ENCODE peak calls at places on chromosomes 7 and 10, in six cellular contexts. One of them, this sample, is unnamed.

GRCh38 chr10:88281592-88282268 is 301.4 kb downstream of the RNLS start:
- DNase-seq in kidney tubule cell: peak; percentile 84
- DNase-seq in stimulated activated CD8-positive, alpha-beta memory T cell treated with anti-CD3 and anti-CD28 coated beads, Interleukin-2, amount 100 ng/mL, for 48 hours: no peak
- DNase-seq in hippocampal formation: no peak
- DNase-seq in stimulated activated effector memory CD8-positive, alpha-beta T cell treated with anti-CD3 and anti-CD28 coated beads, Interleukin-12 subunit alpha, Interleukin-12 subunit beta, amount 100 ng/mL, for 72 hours: no peak
- DNase-seq in ovary: no peak
- DNase-seq in this sample: peak; percentile 44

GRCh38 chr7:29426587-29426986 is 137.0 kb upstream of the PRR15 start:
- DNase-seq in stimulated activated CD8-positive, alpha-beta memory T cell treated with anti-CD3 and anti-CD28 coated beads, Interleukin-2, amount 100 ng/mL, for 48 hours: no peak
- DNase-seq in stimulated activated effector memory CD8-positive, alpha-beta T cell treated with anti-CD3 and anti-CD28 coated beads, Interleukin-12 subunit alpha, Interleukin-12 subunit beta, amount 100 ng/mL, for 72 hours: no peak
- DNase-seq in kidney tubule cell: no peak
- DNase-seq in ovary: no peak
- DNase-seq in hippocampal formation: no peak
- DNase-seq in this sample: no peak

GRCh38 chr10:58511765-58512469 is 755 bp upstream of the BICC1 start:
- DNase-seq in stimulated activated CD8-positive, alpha-beta memory T cell treated with anti-CD3 and anti-CD28 coated beads, Interleukin-2, amount 100 ng/mL, for 48 hours: no peak
- DNase-seq in stimulated activated effector memory CD8-positive, alpha-beta T cell treated with anti-CD3 and anti-CD28 coated beads, Interleukin-12 subunit alpha, Interleukin-12 subunit beta, amount 100 ng/mL, for 72 hours: no peak
- DNase-seq in kidney tubule cell: peak; percentile 63
- DNase-seq in hippocampal formation: no peak
- DNase-seq in ovary: peak; percentile 57
- DNase-seq in this sample: no peak

GRCh38 chr10:78184851-78185692 is 151.4 kb downstream of the RPS24 start:
- DNase-seq in ovary: no peak
- DNase-seq in stimulated activated CD8-positive, alpha-beta memory T cell treated with anti-CD3 and anti-CD28 coated beads, Interleukin-2, amount 100 ng/mL, for 48 hours: no peak
- DNase-seq in stimulated activated effector memory CD8-positive, alpha-beta T cell treated with anti-CD3 and anti-CD28 coated beads, Interleukin-12 subunit alpha, Interleukin-12 subunit beta, amount 100 ng/mL, for 72 hours: no peak
- DNase-seq in hippocampal formation: no peak
- DNase-seq in kidney tubule cell: no peak
- DNase-seq in this sample: peak; percentile 16

GRCh38 chr7:155380986-155381851 is 76.7 kb upstream of the EN2 start:
- DNase-seq in stimulated activated CD8-positive, alpha-beta memory T cell treated with anti-CD3 and anti-CD28 coated beads, Interleukin-2, amount 100 ng/mL, for 48 hours: no peak
- DNase-seq in kidney tubule cell: no peak
- DNase-seq in stimulated activated effector memory CD8-positive, alpha-beta T cell treated with anti-CD3 and anti-CD28 coated beads, Interleukin-12 subunit alpha, Interleukin-12 subunit beta, amount 100 ng/mL, for 72 hours: no peak
- DNase-seq in hippocampal formation: no peak
- DNase-seq in ovary: no peak
- DNase-seq in this sample: no peak

GRCh38 chr10:59709472-59710125 is at the start of gene SLC16A9:
- DNase-seq in ovary: peak; percentile 87
- DNase-seq in hippocampal formation: peak; percentile 45
- DNase-seq in stimulated activated CD8-positive, alpha-beta memory T cell treated with anti-CD3 and anti-CD28 coated beads, Interleukin-2, amount 100 ng/mL, for 48 hours: peak; percentile 23
- DNase-seq in stimulated activated effector memory CD8-positive, alpha-beta T cell treated with anti-CD3 and anti-CD28 coated beads, Interleukin-12 subunit alpha, Interleukin-12 subunit beta, amount 100 ng/mL, for 72 hours: peak; percentile 4
- DNase-seq in kidney tubule cell: peak; percentile 85
- DNase-seq in this sample: peak; percentile 66

GRCh38 chr7:131238260-131238940 is 89.3 kb upstream of the MKLN1 start:
- DNase-seq in ovary: no peak
- DNase-seq in stimulated activated effector memory CD8-positive, alpha-beta T cell treated with anti-CD3 and anti-CD28 coated beads, Interleukin-12 subunit alpha, Interleukin-12 subunit beta, amount 100 ng/mL, for 72 hours: no peak
- DNase-seq in hippocampal formation: no peak
- DNase-seq in stimulated activated CD8-positive, alpha-beta memory T cell treated with anti-CD3 and anti-CD28 coated beads, Interleukin-2, amount 100 ng/mL, for 48 hours: no peak
- DNase-seq in kidney tubule cell: peak; percentile 94
- DNase-seq in this sample: peak; percentile 70

GRCh38 chr7:142804715-142805114 is 33.9 kb downstream of the PRSS2 start:
- DNase-seq in stimulated activated CD8-positive, alpha-beta memory T cell treated with anti-CD3 and anti-CD28 coated beads, Interleukin-2, amount 100 ng/mL, for 48 hours: no peak
- DNase-seq in kidney tubule cell: no peak
- DNase-seq in stimulated activated effector memory CD8-positive, alpha-beta T cell treated with anti-CD3 and anti-CD28 coated beads, Interleukin-12 subunit alpha, Interleukin-12 subunit beta, amount 100 ng/mL, for 72 hours: no peak
- DNase-seq in ovary: no peak
- DNase-seq in hippocampal formation: no peak
- DNase-seq in this sample: no peak

GRCh38 chr10:116850058-116850611 is 836 bp downstream of the ENO4 start:
- DNase-seq in kidney tubule cell: no peak
- DNase-seq in ovary: no peak
- DNase-seq in stimulated activated CD8-positive, alpha-beta memory T cell treated with anti-CD3 and anti-CD28 coated beads, Interleukin-2, amount 100 ng/mL, for 48 hours: no peak
- DNase-seq in hippocampal formation: no peak
- DNase-seq in stimulated activated effector memory CD8-positive, alpha-beta T cell treated with anti-CD3 and anti-CD28 coated beads, Interleukin-12 subunit alpha, Interleukin-12 subunit beta, amount 100 ng/mL, for 72 hours: no peak
- DNase-seq in this sample: no peak

GRCh38 chr10:12969951-12970350 is 31.6 kb downstream of the CCDC3 start:
- DNase-seq in hippocampal formation: no peak
- DNase-seq in ovary: no peak
- DNase-seq in stimulated activated CD8-positive, alpha-beta memory T cell treated with anti-CD3 and anti-CD28 coated beads, Interleukin-2, amount 100 ng/mL, for 48 hours: no peak
- DNase-seq in stimulated activated effector memory CD8-positive, alpha-beta T cell treated with anti-CD3 and anti-CD28 coated beads, Interleukin-12 subunit alpha, Interleukin-12 subunit beta, amount 100 ng/mL, for 72 hours: no peak
- DNase-seq in kidney tubule cell: no peak
- DNase-seq in this sample: no peak

GRCh38 chr7:151459726-151460473 is 20.0 kb upstream of the CRYGN start:
- DNase-seq in stimulated activated CD8-positive, alpha-beta memory T cell treated with anti-CD3 and anti-CD28 coated beads, Interleukin-2, amount 100 ng/mL, for 48 hours: no peak
- DNase-seq in stimulated activated effector memory CD8-positive, alpha-beta T cell treated with anti-CD3 and anti-CD28 coated beads, Interleukin-12 subunit alpha, Interleukin-12 subunit beta, amount 100 ng/mL, for 72 hours: no peak
- DNase-seq in kidney tubule cell: peak; percentile 90
- DNase-seq in hippocampal formation: peak; percentile 51
- DNase-seq in ovary: peak; percentile 85
- DNase-seq in this sample: peak; percentile 68

GRCh38 chr10:63689768-63690167 is 168.6 kb downstream of the REEP3 start:
- DNase-seq in hippocampal formation: no peak
- DNase-seq in stimulated activated CD8-positive, alpha-beta memory T cell treated with anti-CD3 and anti-CD28 coated beads, Interleukin-2, amount 100 ng/mL, for 48 hours: no peak
- DNase-seq in ovary: no peak
- DNase-seq in kidney tubule cell: no peak
- DNase-seq in stimulated activated effector memory CD8-positive, alpha-beta T cell treated with anti-CD3 and anti-CD28 coated beads, Interleukin-12 subunit alpha, Interleukin-12 subunit beta, amount 100 ng/mL, for 72 hours: no peak
- DNase-seq in this sample: no peak

GRCh38 chr7:45151131-45151684 is 6.4 kb upstream of the RAMP3 start:
- DNase-seq in ovary: no peak
- DNase-seq in kidney tubule cell: no peak
- DNase-seq in hippocampal formation: no peak
- DNase-seq in stimulated activated effector memory CD8-positive, alpha-beta T cell treated with anti-CD3 and anti-CD28 coated beads, Interleukin-12 subunit alpha, Interleukin-12 subunit beta, amount 100 ng/mL, for 72 hours: no peak
- DNase-seq in stimulated activated CD8-positive, alpha-beta memory T cell treated with anti-CD3 and anti-CD28 coated beads, Interleukin-2, amount 100 ng/mL, for 48 hours: no peak
- DNase-seq in this sample: no peak

GRCh38 chr10:111018021-111018420 is 58.8 kb upstream of the ADRA2A start:
- DNase-seq in stimulated activated CD8-positive, alpha-beta memory T cell treated with anti-CD3 and anti-CD28 coated beads, Interleukin-2, amount 100 ng/mL, for 48 hours: no peak
- DNase-seq in stimulated activated effector memory CD8-positive, alpha-beta T cell treated with anti-CD3 and anti-CD28 coated beads, Interleukin-12 subunit alpha, Interleukin-12 subunit beta, amount 100 ng/mL, for 72 hours: no peak
- DNase-seq in kidney tubule cell: peak; percentile 3
- DNase-seq in ovary: no peak
- DNase-seq in hippocampal formation: no peak
- DNase-seq in this sample: no peak

GRCh38 chr10:88979153-88979562 is 11.4 kb upstream of the FAS start:
- DNase-seq in hippocampal formation: no peak
- DNase-seq in stimulated activated CD8-positive, alpha-beta memory T cell treated with anti-CD3 and anti-CD28 coated beads, Interleukin-2, amount 100 ng/mL, for 48 hours: no peak
- DNase-seq in kidney tubule cell: peak; percentile 76
- DNase-seq in stimulated activated effector memory CD8-positive, alpha-beta T cell treated with anti-CD3 and anti-CD28 coated beads, Interleukin-12 subunit alpha, Interleukin-12 subunit beta, amount 100 ng/mL, for 72 hours: no peak
- DNase-seq in ovary: peak; percentile 66
- DNase-seq in this sample: peak; percentile 82

GRCh38 chr7:79377097-79377496 is 76.4 kb downstream of the MAGI2 start:
- DNase-seq in hippocampal formation: no peak
- DNase-seq in kidney tubule cell: no peak
- DNase-seq in stimulated activated effector memory CD8-positive, alpha-beta T cell treated with anti-CD3 and anti-CD28 coated beads, Interleukin-12 subunit alpha, Interleukin-12 subunit beta, amount 100 ng/mL, for 72 hours: no peak
- DNase-seq in stimulated activated CD8-positive, alpha-beta memory T cell treated with anti-CD3 and anti-CD28 coated beads, Interleukin-2, amount 100 ng/mL, for 48 hours: no peak
- DNase-seq in ovary: no peak
- DNase-seq in this sample: no peak

GRCh38 chr7:81903115-81903514 is 133.3 kb upstream of the HGF start:
- DNase-seq in stimulated activated CD8-positive, alpha-beta memory T cell treated with anti-CD3 and anti-CD28 coated beads, Interleukin-2, amount 100 ng/mL, for 48 hours: no peak
- DNase-seq in kidney tubule cell: no peak
- DNase-seq in ovary: no peak
- DNase-seq in stimulated activated effector memory CD8-positive, alpha-beta T cell treated with anti-CD3 and anti-CD28 coated beads, Interleukin-12 subunit alpha, Interleukin-12 subunit beta, amount 100 ng/mL, for 72 hours: no peak
- DNase-seq in hippocampal formation: no peak
- DNase-seq in this sample: no peak

GRCh38 chr10:102859911-102860310 is 5.9 kb downstream of the BORCS7 start:
- DNase-seq in hippocampal formation: no peak
- DNase-seq in stimulated activated effector memory CD8-positive, alpha-beta T cell treated with anti-CD3 and anti-CD28 coated beads, Interleukin-12 subunit alpha, Interleukin-12 subunit beta, amount 100 ng/mL, for 72 hours: no peak
- DNase-seq in kidney tubule cell: no peak
- DNase-seq in stimulated activated CD8-positive, alpha-beta memory T cell treated with anti-CD3 and anti-CD28 coated beads, Interleukin-2, amount 100 ng/mL, for 48 hours: no peak
- DNase-seq in ovary: no peak
- DNase-seq in this sample: no peak

GRCh38 chr10:43211030-43211429 is 55.8 kb downstream of the RASGEF1A start:
- DNase-seq in kidney tubule cell: peak; percentile 47
- DNase-seq in stimulated activated CD8-positive, alpha-beta memory T cell treated with anti-CD3 and anti-CD28 coated beads, Interleukin-2, amount 100 ng/mL, for 48 hours: no peak
- DNase-seq in hippocampal formation: no peak
- DNase-seq in ovary: no peak
- DNase-seq in stimulated activated effector memory CD8-positive, alpha-beta T cell treated with anti-CD3 and anti-CD28 coated beads, Interleukin-12 subunit alpha, Interleukin-12 subunit beta, amount 100 ng/mL, for 72 hours: no peak
- DNase-seq in this sample: peak; percentile 17

GRCh38 chr7:37333075-37333474 is 115.6 kb downstream of the ELMO1 start:
- DNase-seq in stimulated activated effector memory CD8-positive, alpha-beta T cell treated with anti-CD3 and anti-CD28 coated beads, Interleukin-12 subunit alpha, Interleukin-12 subunit beta, amount 100 ng/mL, for 72 hours: no peak
- DNase-seq in hippocampal formation: no peak
- DNase-seq in ovary: no peak
- DNase-seq in kidney tubule cell: no peak
- DNase-seq in stimulated activated CD8-positive, alpha-beta memory T cell treated with anti-CD3 and anti-CD28 coated beads, Interleukin-2, amount 100 ng/mL, for 48 hours: no peak
- DNase-seq in this sample: no peak

GRCh38 chr7:149621776-149622175 is 124.2 kb upstream of the ZNF746 start:
- DNase-seq in ovary: no peak
- DNase-seq in stimulated activated effector memory CD8-positive, alpha-beta T cell treated with anti-CD3 and anti-CD28 coated beads, Interleukin-12 subunit alpha, Interleukin-12 subunit beta, amount 100 ng/mL, for 72 hours: no peak
- DNase-seq in stimulated activated CD8-positive, alpha-beta memory T cell treated with anti-CD3 and anti-CD28 coated beads, Interleukin-2, amount 100 ng/mL, for 48 hours: peak; percentile 31
- DNase-seq in kidney tubule cell: no peak
- DNase-seq in hippocampal formation: no peak
- DNase-seq in this sample: no peak

GRCh38 chr10:75143353-75143752 is 31.9 kb downstream of the SAMD8 start:
- DNase-seq in kidney tubule cell: no peak
- DNase-seq in stimulated activated CD8-positive, alpha-beta memory T cell treated with anti-CD3 and anti-CD28 coated beads, Interleukin-2, amount 100 ng/mL, for 48 hours: no peak
- DNase-seq in ovary: no peak
- DNase-seq in hippocampal formation: no peak
- DNase-seq in stimulated activated effector memory CD8-positive, alpha-beta T cell treated with anti-CD3 and anti-CD28 coated beads, Interleukin-12 subunit alpha, Interleukin-12 subunit beta, amount 100 ng/mL, for 72 hours: no peak
- DNase-seq in this sample: peak; percentile 46

GRCh38 chr7:149500910-149501309 is 3.3 kb upstream of the ZNF746 start:
- DNase-seq in ovary: no peak
- DNase-seq in hippocampal formation: no peak
- DNase-seq in stimulated activated effector memory CD8-positive, alpha-beta T cell treated with anti-CD3 and anti-CD28 coated beads, Interleukin-12 subunit alpha, Interleukin-12 subunit beta, amount 100 ng/mL, for 72 hours: no peak
- DNase-seq in stimulated activated CD8-positive, alpha-beta memory T cell treated with anti-CD3 and anti-CD28 coated beads, Interleukin-2, amount 100 ng/mL, for 48 hours: no peak
- DNase-seq in kidney tubule cell: no peak
- DNase-seq in this sample: no peak

GRCh38 chr7:158975526-158976467 is 119.4 kb downstream of the DYNC2I1 start:
- DNase-seq in kidney tubule cell: no peak
- DNase-seq in ovary: no peak
- DNase-seq in stimulated activated effector memory CD8-positive, alpha-beta T cell treated with anti-CD3 and anti-CD28 coated beads, Interleukin-12 subunit alpha, Interleukin-12 subunit beta, amount 100 ng/mL, for 72 hours: no peak
- DNase-seq in stimulated activated CD8-positive, alpha-beta memory T cell treated with anti-CD3 and anti-CD28 coated beads, Interleukin-2, amount 100 ng/mL, for 48 hours: peak; percentile 25
- DNase-seq in hippocampal formation: no peak
- DNase-seq in this sample: no peak

GRCh38 chr10:85458274-85458673 is 908.3 kb downstream of the GRID1 start:
- DNase-seq in ovary: no peak
- DNase-seq in stimulated activated CD8-positive, alpha-beta memory T cell treated with anti-CD3 and anti-CD28 coated beads, Interleukin-2, amount 100 ng/mL, for 48 hours: no peak
- DNase-seq in kidney tubule cell: no peak
- DNase-seq in hippocampal formation: no peak
- DNase-seq in stimulated activated effector memory CD8-positive, alpha-beta T cell treated with anti-CD3 and anti-CD28 coated beads, Interleukin-12 subunit alpha, Interleukin-12 subunit beta, amount 100 ng/mL, for 72 hours: no peak
- DNase-seq in this sample: no peak

GRCh38 chr10:114399576-114399975 is 4.7 kb downstream of the AFAP1L2 start:
- DNase-seq in hippocampal formation: no peak
- DNase-seq in stimulated activated CD8-positive, alpha-beta memory T cell treated with anti-CD3 and anti-CD28 coated beads, Interleukin-2, amount 100 ng/mL, for 48 hours: no peak
- DNase-seq in kidney tubule cell: no peak
- DNase-seq in ovary: no peak
- DNase-seq in stimulated activated effector memory CD8-positive, alpha-beta T cell treated with anti-CD3 and anti-CD28 coated beads, Interleukin-12 subunit alpha, Interleukin-12 subunit beta, amount 100 ng/mL, for 72 hours: no peak
- DNase-seq in this sample: no peak

GRCh38 chr7:4842302-4843064 is 19.3 kb downstream of the PAPOLB start:
- DNase-seq in ovary: no peak
- DNase-seq in stimulated activated CD8-positive, alpha-beta memory T cell treated with anti-CD3 and anti-CD28 coated beads, Interleukin-2, amount 100 ng/mL, for 48 hours: no peak
- DNase-seq in stimulated activated effector memory CD8-positive, alpha-beta T cell treated with anti-CD3 and anti-CD28 coated beads, Interleukin-12 subunit alpha, Interleukin-12 subunit beta, amount 100 ng/mL, for 72 hours: no peak
- DNase-seq in hippocampal formation: no peak
- DNase-seq in kidney tubule cell: no peak
- DNase-seq in this sample: no peak

This sample was measured in mammary epithelial cell.